ENCODE peak calls at places on chromosomes 12 and 14, in four cellular contexts. One of them, this sample, is unnamed. For H3K27me3, the result is how much of the 10 kb centered on the place peaks cover.

GRCh38 chr14:95413289-95414215 is 93.8 kb upstream of the CLMN start:
- DNase-seq in transverse colon: no peak
- DNase-seq in sigmoid colon: no peak
- DNase-seq in HCT116: no peak
- DNase-seq in this sample: no peak

GRCh38 chr14:88323520-88324199 is 591 bp upstream of the KCNK10 start:
- DNase-seq in transverse colon: no peak
- DNase-seq in sigmoid colon: no peak
- DNase-seq in HCT116: no peak
- DNase-seq in this sample: no peak

GRCh38 chr12:123231931-123232330 is 1.0 kb downstream of the MPHOSPH9 start:
- DNase-seq in transverse colon: no peak
- DNase-seq in sigmoid colon: no peak
- DNase-seq in HCT116: no peak
- DNase-seq in this sample: no peak

GRCh38 chr12:43147893-43148292 is 404.1 kb downstream of the ADAMTS20 start:
- DNase-seq in transverse colon: no peak
- DNase-seq in sigmoid colon: no peak
- DNase-seq in HCT116: no peak
- DNase-seq in this sample: no peak

GRCh38 chr14:61573748-61574513 is 121.4 kb upstream of the HIF1A start:
- DNase-seq in transverse colon: no peak
- DNase-seq in sigmoid colon: no peak
- DNase-seq in HCT116: no peak
- DNase-seq in this sample: no peak

GRCh38 chr14:54901380-54902142 is 1.1 kb downstream of the GCH1 start:
- DNase-seq in transverse colon: peak
- DNase-seq in sigmoid colon: peak
- DNase-seq in HCT116: no peak
- DNase-seq in this sample: no peak

GRCh38 chr12:15522574-15523187 is 200.4 kb downstream of the PTPRO start:
- DNase-seq in transverse colon: no peak
- DNase-seq in sigmoid colon: no peak
- DNase-seq in HCT116: peak
- DNase-seq in this sample: no peak

GRCh38 chr12:125561-125960 is 59.0 kb downstream of the IQSEC3 start:
- DNase-seq in transverse colon: no peak
- DNase-seq in sigmoid colon: no peak
- DNase-seq in HCT116: no peak
- DNase-seq in this sample: no peak

GRCh38 chr14:54211562-54212308 is 185.1 kb upstream of the CDKN3 start:
- DNase-seq in transverse colon: no peak
- DNase-seq in sigmoid colon: no peak
- DNase-seq in HCT116: peak
- DNase-seq in this sample: no peak

GRCh38 chr12:121719926-121720414 is 7.4 kb downstream of the TMEM120B start:
- DNase-seq in transverse colon: no peak
- DNase-seq in sigmoid colon: no peak
- DNase-seq in HCT116: no peak
- DNase-seq in this sample: no peak

GRCh38 chr14:101132588-101132987 is 229.1 kb upstream of the RTL1 start:
- DNase-seq in transverse colon: no peak
- DNase-seq in sigmoid colon: no peak
- DNase-seq in HCT116: no peak
- DNase-seq in this sample: peak

GRCh38 chr14:105864651-105865265 is 338.4 kb downstream of the TMEM121 start:
- DNase-seq in transverse colon: no peak
- DNase-seq in sigmoid colon: peak
- DNase-seq in HCT116: no peak
- DNase-seq in this sample: no peak

GRCh38 chr14:26597136-26598080 is at the start of gene NOVA1:
- DNase-seq in transverse colon: peak
- DNase-seq in sigmoid colon: peak
- DNase-seq in HCT116: no peak
- DNase-seq in this sample: no peak

GRCh38 chr12:120457133-120457532 is 10.9 kb downstream of the GATC start:
- DNase-seq in transverse colon: no peak
- DNase-seq in sigmoid colon: no peak
- DNase-seq in HCT116: no peak
- DNase-seq in this sample: no peak

GRCh38 chr12:124388038-124388676 is 93.3 kb downstream of the RFLNA start:
- DNase-seq in transverse colon: no peak
- DNase-seq in sigmoid colon: no peak
- DNase-seq in HCT116: no peak
- DNase-seq in this sample: no peak

GRCh38 chr14:59026086-59026485 is 162.4 kb upstream of the DAAM1 start:
- DNase-seq in transverse colon: no peak
- DNase-seq in sigmoid colon: no peak
- DNase-seq in HCT116: no peak
- DNase-seq in this sample: no peak

GRCh38 chr14:95361373-95362179 is 41.9 kb upstream of the CLMN start:
- DNase-seq in transverse colon: peak
- DNase-seq in sigmoid colon: no peak
- DNase-seq in HCT116: peak
- DNase-seq in this sample: peak

GRCh38 chr12:85005615-85006014 is 30.5 kb downstream of the TSPAN19 start:
- DNase-seq in transverse colon: no peak
- DNase-seq in sigmoid colon: no peak
- DNase-seq in HCT116: no peak
- DNase-seq in this sample: no peak

GRCh38 chr12:3523728-3524127 is 32.7 kb downstream of the PRMT8 start:
- DNase-seq in transverse colon: no peak
- DNase-seq in sigmoid colon: no peak
- DNase-seq in HCT116: no peak
- DNase-seq in this sample: peak

GRCh38 chr12:34352098-34352497 is 329.8 kb downstream of the ALG10 start:
- DNase-seq in transverse colon: no peak
- DNase-seq in sigmoid colon: no peak
- DNase-seq in HCT116: no peak
- DNase-seq in this sample: no peak

GRCh38 chr14:85934123-85934885 is 404.4 kb downstream of the FLRT2 start:
- DNase-seq in transverse colon: peak
- DNase-seq in sigmoid colon: peak
- DNase-seq in HCT116: no peak
- DNase-seq in this sample: no peak

GRCh38 chr14:94129758-94130414 is 482 bp upstream of the IFI27L2 start:
- DNase-seq in transverse colon: no peak
- DNase-seq in sigmoid colon: no peak
- DNase-seq in HCT116: peak
- DNase-seq in this sample: peak
- TF ChIP-seq POLR2A in transverse colon: no peak
- TF ChIP-seq POLR2A in sigmoid colon: no peak
- TF ChIP-seq POLR2A in HCT116: no peak
- TF ChIP-seq POLR2A in this sample: no peak

GRCh38 chr14:67962215-67962644 is 142.7 kb downstream of the RAD51B start:
- DNase-seq in transverse colon: no peak
- DNase-seq in sigmoid colon: no peak
- DNase-seq in HCT116: no peak
- DNase-seq in this sample: no peak
- TF ChIP-seq POLR2AphosphoS5 in transverse colon: no peak
- TF ChIP-seq POLR2AphosphoS5 in sigmoid colon: no peak
- TF ChIP-seq POLR2AphosphoS5 in HCT116: no peak
- TF ChIP-seq POLR2AphosphoS5 in this sample: no peak

GRCh38 chr14:77141592-77142288 is at the start of gene ZDHHC22:
- DNase-seq in transverse colon: no peak
- DNase-seq in sigmoid colon: no peak
- DNase-seq in HCT116: no peak
- DNase-seq in this sample: no peak
- H3K27me3 ChIP-seq in transverse colon: half or more
- H3K27me3 ChIP-seq in sigmoid colon: under half
- H3K27me3 ChIP-seq in HCT116: under half
- H3K27me3 ChIP-seq in this sample: under half

GRCh38 chr12:133037207-133038005 is at the start of gene ZNF84:
- DNase-seq in transverse colon: peak
- DNase-seq in sigmoid colon: peak
- DNase-seq in HCT116: peak
- DNase-seq in this sample: peak
- TF ChIP-seq POLR2A in transverse colon: peak
- TF ChIP-seq POLR2A in sigmoid colon: peak
- TF ChIP-seq POLR2A in HCT116: no peak
- TF ChIP-seq POLR2A in this sample: peak

GRCh38 chr14:50980451-50980850 is 36.2 kb upstream of the PYGL start:
- DNase-seq in transverse colon: no peak
- DNase-seq in sigmoid colon: no peak
- DNase-seq in HCT116: no peak
- DNase-seq in this sample: no peak
- TF ChIP-seq POLR2AphosphoS5 in transverse colon: no peak
- TF ChIP-seq POLR2AphosphoS5 in sigmoid colon: no peak
- TF ChIP-seq POLR2AphosphoS5 in HCT116: no peak
- TF ChIP-seq POLR2AphosphoS5 in this sample: no peak

DNA sequence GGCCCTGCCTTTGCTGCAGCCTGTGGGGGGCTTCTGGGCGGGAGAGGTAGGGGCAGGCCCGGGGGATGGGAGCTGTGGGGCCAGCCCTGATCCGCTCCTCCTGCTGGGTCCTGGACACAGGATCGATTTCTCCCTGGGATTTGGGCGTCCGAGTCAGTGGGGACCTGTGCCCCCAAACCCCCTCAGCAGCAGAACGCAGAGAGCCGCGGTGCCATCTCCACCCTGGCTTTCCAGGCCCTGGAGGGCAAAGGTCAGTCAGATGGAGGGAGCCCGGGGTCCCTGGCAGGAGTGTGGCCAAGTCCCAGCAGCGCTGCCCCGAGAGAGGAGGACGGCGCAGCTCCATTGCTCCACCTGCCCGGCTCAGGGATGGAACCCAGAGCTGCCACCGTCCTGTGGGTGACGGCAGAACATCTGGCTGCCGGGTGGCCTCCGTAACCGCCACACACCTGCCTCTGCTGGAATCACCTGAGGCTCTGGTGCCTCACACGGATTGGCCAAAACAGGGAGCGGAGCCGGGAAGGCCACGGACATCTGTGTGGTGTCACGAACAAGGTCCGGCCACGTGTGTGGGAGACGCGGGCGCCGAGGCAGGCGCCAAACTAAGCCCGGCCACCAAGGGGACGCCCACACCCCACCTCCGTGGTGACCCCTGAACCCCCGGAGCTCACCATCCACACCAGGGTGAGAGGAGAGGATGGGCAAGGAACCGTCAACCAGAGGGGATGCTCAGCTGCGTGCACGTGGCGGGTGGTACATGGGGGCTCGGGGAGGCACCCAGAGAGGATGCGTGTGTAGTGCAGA is 80.3 kb upstream of the FBRSL1 start:
- DNase-seq in transverse colon: no peak
- DNase-seq in sigmoid colon: no peak
- DNase-seq in HCT116: no peak
- DNase-seq in this sample: no peak
- H3K27me3 ChIP-seq in transverse colon: half or more
- H3K27me3 ChIP-seq in sigmoid colon: under half
- H3K27me3 ChIP-seq in HCT116: under half
- H3K27me3 ChIP-seq in this sample: half or more

GRCh38 chr12:57611116-57611809 is at the start of gene ARHGEF25:
- DNase-seq in transverse colon: peak
- DNase-seq in sigmoid colon: peak
- DNase-seq in HCT116: no peak
- DNase-seq in this sample: no peak
- TF ChIP-seq POLR2A in transverse colon: peak
- TF ChIP-seq POLR2A in sigmoid colon: peak
- TF ChIP-seq POLR2A in HCT116: no peak
- TF ChIP-seq POLR2A in this sample: peak

GRCh38 chr12:107349839-107350238 is 256.5 kb upstream of the CRY1 start:
- DNase-seq in transverse colon: no peak
- DNase-seq in sigmoid colon: no peak
- DNase-seq in HCT116: no peak
- DNase-seq in this sample: no peak

GRCh38 chr12:107347261-107347660 is 253.9 kb upstream of the CRY1 start:
- DNase-seq in transverse colon: no peak
- DNase-seq in sigmoid colon: no peak
- DNase-seq in HCT116: no peak
- DNase-seq in this sample: no peak

GRCh38 chr12:107351716-107352115 is 258.4 kb upstream of the CRY1 start:
- DNase-seq in transverse colon: no peak
- DNase-seq in sigmoid colon: no peak
- DNase-seq in HCT116: no peak
- DNase-seq in this sample: no peak

GRCh38 chr12:107351109-107351508 is 257.8 kb upstream of the CRY1 start:
- DNase-seq in transverse colon: no peak
- DNase-seq in sigmoid colon: no peak
- DNase-seq in HCT116: no peak
- DNase-seq in this sample: no peak

DNA sequence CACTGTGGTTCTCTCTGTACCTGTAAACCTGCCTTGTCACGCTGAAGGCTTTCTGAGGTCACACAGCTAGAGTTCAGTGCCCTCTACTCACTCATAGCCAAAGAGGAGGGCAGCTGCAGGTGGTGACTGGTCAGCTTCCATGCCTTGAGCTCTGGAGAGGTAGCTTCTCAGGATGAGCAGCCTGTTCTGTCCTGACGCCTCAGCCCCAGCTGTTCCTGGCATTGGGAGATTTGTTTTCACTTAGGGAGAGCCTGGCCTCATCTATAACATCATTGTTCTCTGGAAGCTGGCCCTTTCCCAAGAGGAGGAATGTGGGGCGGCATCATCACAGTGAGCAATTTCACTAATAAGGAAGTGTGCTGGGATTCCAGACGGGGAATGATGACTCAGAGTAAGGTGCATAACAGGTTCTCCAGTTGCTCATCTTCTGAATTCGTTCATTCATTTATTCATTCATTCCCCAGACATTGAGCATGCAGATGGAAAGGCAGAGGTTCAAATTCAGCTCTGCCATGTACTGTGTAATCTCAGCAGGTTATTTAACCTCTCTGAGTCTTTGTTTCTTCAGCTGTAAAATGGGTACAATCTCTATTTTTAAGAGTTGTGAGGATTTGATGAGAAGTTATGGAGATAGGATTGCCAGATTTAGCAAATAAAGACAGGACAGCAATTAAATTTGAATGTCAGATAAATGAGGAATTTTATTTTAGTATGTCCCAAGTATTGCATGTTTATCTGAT is 255.8 kb upstream of the CRY1 start:
- DNase-seq in transverse colon: peak
- DNase-seq in sigmoid colon: no peak
- DNase-seq in HCT116: peak
- DNase-seq in this sample: no peak
- TF ChIP-seq POLR2AphosphoS5 in transverse colon: no peak
- TF ChIP-seq POLR2AphosphoS5 in sigmoid colon: no peak
- TF ChIP-seq POLR2AphosphoS5 in HCT116: peak
- TF ChIP-seq POLR2AphosphoS5 in this sample: no peak

This sample was measured in esophagus muscularis mucosa.